ENCODE peak calls at places on chromosomes 4 and X, in seven cellular contexts. U is upper lobe of left lung, T is neuronal stem cell, Y is OCI-LY7, Q is small intestine, K is cardiac muscle cell, O is BE2C. X is an unnamed sample. For H3K36me3 and H3K4me1, the result is how much of the 10 kb centered on the place peaks cover.

GRCh38 chr4:64271601-64272081 is 137.6 kb downstream of the TECRL start:
- DNase-seq in U (no peak), T (no peak), Y (no peak), Q (peak), K (peak), O (no peak), X (no peak)

GRCh38 chr4:139764192-139764591 is 98.6 kb downstream of the MGST2 start:
- DNase-seq in U (no peak), T (no peak), Y (no peak), Q (peak), K (peak), O (no peak), X (no peak)

GRCh38 chr4:118973295-118973694 is 84.6 kb downstream of the SYNPO2 start:
- DNase-seq in U (no peak), T (no peak), Y (no peak), Q (no peak), K (no peak), O (no peak), X (no peak)

GRCh38 chr4:88866862-88867550 is 169.4 kb upstream of the NAP1L5 start:
- DNase-seq in U (no peak), T (no peak), Y (peak), Q (no peak), K (no peak), O (no peak), X (no peak)

GRCh38 chr4:19382993-19383392 is 868.7 kb upstream of the SLIT2 start:
- DNase-seq in U (no peak), T (no peak), Y (no peak), Q (no peak), K (no peak), O (no peak), X (no peak)

GRCh38 chrX:47576021-47576898 is 6.0 kb upstream of the TIMP1 start:
- DNase-seq in U (no peak), T (no peak), Y (no peak), Q (no peak), K (no peak), O (no peak), X (no peak)

GRCh38 chr4:154049457-154050181 is 260.7 kb upstream of the SFRP2 start:
- DNase-seq in U (no peak), T (no peak), Y (peak), Q (peak), K (peak), O (peak), X (no peak)

GRCh38 chrX:139815771-139816170 is 107.8 kb upstream of the MCF2 start:
- DNase-seq in U (no peak), T (no peak), Y (no peak), Q (no peak), K (no peak), O (no peak), X (no peak)

GRCh38 chr4:22962186-22962786 is 269.5 kb downstream of the GBA3 start:
- DNase-seq in U (no peak), T (no peak), Y (peak), Q (peak), K (peak), O (no peak), X (no peak)

GRCh38 chr4:155342142-155342541 is 34.6 kb downstream of the MAP9 start:
- DNase-seq in U (no peak), T (no peak), Y (no peak), Q (no peak), K (no peak), O (no peak), X (no peak)

GRCh38 chrX:70117738-70118137 is 15.5 kb upstream of the IGBP1 start:
- DNase-seq in U (no peak), T (no peak), Y (no peak), Q (no peak), K (no peak), O (no peak), X (no peak)

GRCh38 chr4:7333801-7334421 is 100.8 kb downstream of the PSAPL1 start:
- DNase-seq in U (no peak), T (no peak), Y (no peak), Q (no peak), K (no peak), O (no peak), X (no peak)

GRCh38 chrX:46865281-46865680 is 28.4 kb downstream of the RP2 start:
- DNase-seq in U (no peak), T (no peak), Y (no peak), Q (no peak), K (no peak), O (no peak), X (no peak)

GRCh38 chrX:1476682-1477081 is 24.0 kb upstream of the ASMTL start:
- DNase-seq in U (no peak), T (no peak), Y (no peak), Q (no peak), K (no peak), O (no peak), X (no peak)

GRCh38 chr4:103108547-103108946 is 8.9 kb upstream of the BDH2 start:
- DNase-seq in U (no peak), T (no peak), Y (no peak), Q (peak), K (no peak), O (no peak), X (no peak)
- H3K36me3 ChIP-seq in U (under half), T (half or more), Y (half or more), Q (under half), K (under half), O (under half), X (under half)

DNA sequence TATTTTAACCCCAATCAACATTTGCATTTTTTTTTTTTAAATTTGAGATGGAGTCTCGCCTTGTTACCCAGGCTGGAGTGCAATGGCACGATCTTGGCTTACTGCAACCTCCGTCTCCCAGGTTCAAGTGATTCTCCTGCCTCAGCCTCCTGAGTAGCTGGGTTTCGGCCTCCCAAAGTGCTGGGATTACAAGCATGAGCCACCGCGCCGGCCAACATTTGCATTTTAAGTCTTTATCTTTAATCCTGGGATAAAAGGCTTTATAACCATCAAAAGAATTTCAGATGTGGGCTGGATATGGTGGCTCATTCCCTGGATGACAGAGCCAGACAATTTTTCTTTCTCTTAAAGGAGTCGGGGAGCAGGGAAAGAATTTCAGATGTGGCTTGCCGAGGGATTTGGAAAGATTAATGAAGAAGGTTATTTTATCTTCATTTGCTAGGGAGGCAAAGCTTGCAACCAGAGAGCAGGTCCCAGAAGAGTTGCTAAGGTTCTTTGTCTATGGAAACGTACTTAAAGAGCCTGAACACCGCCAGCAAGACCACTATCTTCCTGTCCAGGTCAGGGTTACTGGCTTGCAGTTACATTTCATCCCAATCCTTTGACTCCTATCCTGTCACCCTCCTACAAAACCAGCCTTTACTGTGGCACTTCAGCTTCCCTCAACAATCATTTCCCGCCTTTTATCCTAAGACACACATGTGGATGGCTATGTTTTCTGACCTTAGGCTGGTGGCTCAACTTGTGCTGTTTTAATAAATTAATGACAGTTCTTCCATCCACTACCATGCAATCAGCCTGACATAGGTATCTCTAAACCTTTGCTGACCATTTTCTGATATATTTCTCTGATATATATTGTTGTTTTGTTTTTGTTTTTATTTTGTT is 3.9 kb upstream of the KLHL8 start:
- DNase-seq in U (no peak), T (no peak), Y (no peak), Q (no peak), K (no peak), O (no peak), X (no peak)
- H3K4me3 ChIP-seq in U (no peak), T (no peak), Y (no peak), Q (no peak), K (no peak), O (no peak), X (no peak)

GRCh38 chrX:261858-262390 is 19.3 kb upstream of the PLCXD1 start:
- DNase-seq in U (no peak), T (no peak), Y (no peak), Q (no peak), K (no peak), O (no peak), X (no peak)
- H3K4me1 ChIP-seq in U (under half), T (under half), Y (under half), Q (under half), K (under half), O (under half), X (under half)

DNA sequence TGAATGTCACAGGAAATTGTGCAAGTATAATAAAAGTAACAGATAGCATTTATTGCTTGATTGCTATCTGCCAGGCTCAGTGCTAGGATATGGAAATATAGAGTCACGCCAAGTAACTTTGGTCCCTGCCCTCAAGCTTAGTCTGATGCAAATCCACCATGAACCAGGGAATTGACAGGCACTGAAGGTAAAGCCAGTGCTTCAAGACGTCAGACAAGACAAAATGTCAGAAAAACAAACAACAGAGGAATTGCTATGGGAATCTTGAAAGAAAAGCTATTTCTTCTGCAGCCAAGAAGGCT is 219.9 kb upstream of the FAT1 start:
- DNase-seq in U (no peak), T (no peak), Y (peak), Q (peak), K (no peak), O (no peak), X (no peak)
- H3K36me3 ChIP-seq in U (under half), T (under half), Y (under half), Q (under half), K (under half), O (under half), X (under half)

GRCh38 chr4:111108138-111108537 is 485.3 kb upstream of the PITX2 start:
- DNase-seq in U (no peak), T (no peak), Y (no peak), Q (no peak), K (no peak), O (no peak), X (no peak)
- H3K4me3 ChIP-seq in U (no peak), T (no peak), Y (no peak), Q (no peak), K (no peak), O (no peak), X (no peak)

DNA sequence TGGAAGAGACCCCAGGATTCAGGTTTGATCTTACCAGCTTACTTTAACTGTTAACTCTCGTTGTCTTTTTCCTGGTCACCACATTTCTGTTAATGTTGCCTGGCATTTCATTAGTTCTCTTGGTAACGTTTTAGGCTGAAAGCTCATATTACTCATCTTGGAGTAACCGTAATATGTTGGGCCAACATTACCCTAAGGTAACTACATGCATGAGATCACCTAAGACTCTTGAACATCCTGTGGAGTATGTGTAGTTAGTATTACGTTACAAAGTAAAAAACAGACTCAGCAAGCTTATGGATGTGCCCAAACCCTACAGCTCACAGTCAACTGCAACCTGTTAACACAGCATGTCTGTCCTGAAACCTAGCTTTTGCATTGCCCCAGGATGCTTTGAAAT is 203.3 kb upstream of the HS3ST1 start:
- DNase-seq in U (no peak), T (no peak), Y (no peak), Q (no peak), K (no peak), O (no peak), X (no peak)
- H3K4me1 ChIP-seq in U (under half), T (under half), Y (under half), Q (under half), K (under half), O (under half), X (under half)

GRCh38 chr4:122346503-122346902 is 32.3 kb upstream of the ADAD1 start:
- DNase-seq in U (no peak), T (no peak), Y (no peak), Q (no peak), K (no peak), O (no peak), X (no peak)
- H3K36me3 ChIP-seq in U (half or more), T (half or more), Y (under half), Q (under half), K (half or more), O (under half), X (under half)